ENCODE peak calls at places on chromosomes 4 and X, in six cellular contexts. I is H7; H is heart right ventricle; G is GM10248; V is HT-29; P is central memory CD8-positive, alpha-beta T cell. J is an unnamed sample.

GRCh38 chrX:44244008-44244407 is 99.5 kb downstream of the EFHC2 start:
- DNase-seq in P (no peak), V (peak), G (no peak), I (no peak), H (no peak), J (no peak)

GRCh38 chrX:143633530-143634372 is 2.1 kb downstream of the SLITRK4 start:
- DNase-seq in P (no peak), G (no peak), V (no peak), H (peak), I (peak), J (no peak)

GRCh38 chr4:140802591-140802990 is 46.4 kb upstream of the TBC1D9 start:
- DNase-seq in I (no peak), G (no peak), P (no peak), V (no peak), H (no peak), J (no peak)

GRCh38 chr4:173573286-173573685 is 43.3 kb upstream of the HAND2 start:
- DNase-seq in G (no peak), V (no peak), P (no peak), I (no peak), H (no peak), J (no peak)

GRCh38 chr4:136637071-136637777 is 895.1 kb downstream of the PCDH18 start:
- DNase-seq in H (no peak), P (no peak), V (peak), G (peak), I (peak), J (no peak)

GRCh38 chrX:439236-439635 is 52.5 kb upstream of the PPP2R3B start:
- DNase-seq in V (no peak), P (no peak), I (no peak), H (no peak), G (no peak), J (no peak)

GRCh38 chr4:89305712-89306437 is 1.7 kb downstream of the GPRIN3 start:
- DNase-seq in I (no peak), H (no peak), V (peak), G (no peak), P (no peak), J (no peak)

GRCh38 chr4:124449881-124450280 is 262.7 kb downstream of the ANKRD50 start:
- DNase-seq in I (no peak), H (no peak), V (no peak), P (no peak), G (no peak), J (no peak)

GRCh38 chr4:148196168-148196567 is 246.0 kb downstream of the NR3C2 start:
- DNase-seq in V (peak), I (no peak), G (no peak), H (no peak), P (no peak), J (no peak)

GRCh38 chrX:123962006-123962485 is 540 bp downstream of the STAG2 start:
- DNase-seq in H (no peak), V (peak), G (no peak), I (no peak), P (no peak), J (no peak)

GRCh38 chr4:113384600-113384999 is 335.1 kb downstream of the ANK2 start:
- DNase-seq in I (no peak), V (peak), P (no peak), G (no peak), H (no peak), J (no peak)

GRCh38 chr4:185532327-185532726 is 3.0 kb downstream of the PDLIM3 start:
- DNase-seq in G (no peak), P (no peak), H (no peak), V (no peak), I (no peak), J (no peak)

GRCh38 chr4:86032476-86033022 is 327.3 kb downstream of the MAPK10 start:
- DNase-seq in P (no peak), I (no peak), V (no peak), G (no peak), H (no peak), J (no peak)

GRCh38 chrX:116490091-116490490 is 27.3 kb upstream of the CT83 start:
- DNase-seq in G (no peak), P (no peak), I (no peak), V (peak), H (no peak), J (no peak)

GRCh38 chr4:68132342-68132741 is 2.7 kb upstream of the TMPRSS11F start:
- DNase-seq in G (no peak), I (no peak), H (no peak), V (no peak), P (no peak), J (no peak)

GRCh38 chr4:180665994-180666818 is 1577.0 kb upstream of the TENM3 start:
- DNase-seq in G (peak), I (peak), P (no peak), H (no peak), V (peak), J (no peak)

GRCh38 chr4:73836373-73837269 is at the start of gene CXCL6:
- DNase-seq in H (peak), P (no peak), G (no peak), V (peak), I (peak), J (no peak)

GRCh38 chrX:40176979-40177430 is 79.2 kb upstream of the BCOR start:
- DNase-seq in H (peak), I (no peak), G (no peak), P (no peak), V (peak), J (no peak)

GRCh38 chr4:77852892-77853495 is 9.6 kb upstream of the MRPL1 start:
- DNase-seq in G (peak), H (no peak), P (peak), I (no peak), V (no peak), J (peak)

GRCh38 chr4:56863441-56864129 is 42.1 kb upstream of the SPINK2 start:
- DNase-seq in I (no peak), P (no peak), V (no peak), H (no peak), G (no peak), J (no peak)

J was measured in T-cell.